ENCODE peak calls at places on chromosomes 5 and 9, in five cellular contexts. G is A549; M is effector memory CD4-positive, alpha-beta T cell; I is thoracic aorta; U is tibial artery. Z is an unnamed sample. For H3K4me1, the result is how much of the 10 kb centered on the place peaks cover.

GRCh38 chr5:11596657-11597071 is 307.6 kb downstream of the CTNND2 start:
- DNase-seq in G (no peak), M (no peak), I (no peak), U (no peak), Z (no peak)

GRCh38 chr9:133115604-133116345 is 5.3 kb downstream of the RALGDS start:
- DNase-seq in G (no peak), M (peak), I (no peak), U (no peak), Z (no peak)

GRCh38 chr9:109012009-109012875 is 1.1 kb downstream of the CTNNAL1 start:
- DNase-seq in G (peak), M (peak), I (peak), U (peak), Z (peak)

GRCh38 chr9:134485653-134486052 is 155.9 kb upstream of the COL5A1 start:
- DNase-seq in G (no peak), M (no peak), I (no peak), U (peak), Z (no peak)

GRCh38 chr5:110104728-110105127 is 415.0 kb downstream of the MAN2A1 start:
- DNase-seq in G (no peak), M (no peak), I (no peak), U (no peak), Z (no peak)

GRCh38 chr5:179907570-179908324 is at the start of gene TBC1D9B:
- DNase-seq in G (peak), M (peak), I (no peak), U (peak), Z (no peak)

GRCh38 chr9:78280982-78281668 is 15.8 kb upstream of the PSAT1 start:
- DNase-seq in G (no peak), M (no peak), I (no peak), U (peak), Z (peak)

GRCh38 chr5:17808566-17808965 is 174.3 kb downstream of the TAF11L14 start:
- DNase-seq in G (no peak), M (no peak), I (no peak), U (no peak), Z (no peak)

GRCh38 chr5:163379298-163380155 is 57.9 kb upstream of the CCNG1 start:
- DNase-seq in G (peak), M (no peak), I (no peak), U (no peak), Z (no peak)

GRCh38 chr9:98375138-98375726 is 119.8 kb upstream of the TBC1D2 start:
- DNase-seq in G (no peak), M (no peak), I (no peak), U (no peak), Z (no peak)

GRCh38 chr5:53406630-53407316 is 73.7 kb upstream of the FST start:
- DNase-seq in G (no peak), M (no peak), I (no peak), U (no peak), Z (no peak)

GRCh38 chr5:14996997-14997396 is 125.4 kb upstream of the ANKH start:
- DNase-seq in G (no peak), M (no peak), I (no peak), U (no peak), Z (no peak)

GRCh38 chr5:31537856-31538255 is 5.8 kb downstream of the C5orf22 start:
- DNase-seq in G (no peak), M (no peak), I (no peak), U (no peak), Z (no peak)

GRCh38 chr5:77326142-77326541 is 115.7 kb downstream of the PDE8B start:
- DNase-seq in G (no peak), M (no peak), I (no peak), U (no peak), Z (no peak)

GRCh38 chr5:40514986-40515385 is 164.7 kb upstream of the PTGER4 start:
- DNase-seq in G (no peak), M (no peak), I (no peak), U (no peak), Z (no peak)

GRCh38 chr5:151051066-151051930 is 29.5 kb downstream of the TNIP1 start:
- DNase-seq in G (peak), M (peak), I (no peak), U (peak), Z (peak)

GRCh38 chr5:116663081-116663480 is 88.5 kb upstream of the SEMA6A start:
- DNase-seq in G (no peak), M (no peak), I (no peak), U (no peak), Z (no peak)

GRCh38 chr9:130428096-130428665 is 16.6 kb upstream of the ASS1 start:
- DNase-seq in G (no peak), M (no peak), I (no peak), U (no peak), Z (no peak)

GRCh38 chr5:143349127-143349526 is 54.4 kb downstream of the NR3C1 start:
- DNase-seq in G (no peak), M (no peak), I (no peak), U (no peak), Z (no peak)

GRCh38 chr9:86230858-86231257 is 28.6 kb downstream of the C9orf153 start:
- DNase-seq in G (no peak), M (no peak), I (no peak), U (no peak), Z (no peak)

GRCh38 chr9:557601-558201 is 283.8 kb upstream of the DMRT1 start:
- DNase-seq in G (peak), M (no peak), I (no peak), U (no peak), Z (no peak)

GRCh38 chr5:150411245-150411979 is 1.3 kb downstream of the CD74 start:
- DNase-seq in G (no peak), M (peak), I (peak), U (no peak), Z (no peak)

GRCh38 chr9:131279927-131280530 is 3.7 kb upstream of the FAM78A start:
- DNase-seq in G (no peak), M (no peak), I (no peak), U (no peak), Z (no peak)

GRCh38 chr5:156329197-156329611 is 2.2 kb downstream of the SGCD start:
- DNase-seq in G (no peak), M (no peak), I (no peak), U (no peak), Z (peak)

GRCh38 chr5:95178046-95178651 is 106.7 kb downstream of the MCTP1 start:
- DNase-seq in G (no peak), M (no peak), I (no peak), U (no peak), Z (no peak)

GRCh38 chr9:3963266-3964019 is 336.4 kb downstream of the GLIS3 start:
- DNase-seq in G (peak), M (no peak), I (no peak), U (no peak), Z (no peak)

GRCh38 chr5:111834926-111835599 is 78.1 kb upstream of the NREP start:
- DNase-seq in G (no peak), M (no peak), I (no peak), U (no peak), Z (no peak)

GRCh38 chr5:106956901-106957300 is 713.8 kb downstream of the EFNA5 start:
- DNase-seq in G (no peak), M (no peak), I (no peak), U (no peak), Z (no peak)

GRCh38 chr9:97470076-97470475 is 31.4 kb upstream of the TMOD1 start:
- DNase-seq in G (no peak), M (no peak), I (no peak), U (no peak), Z (no peak)

GRCh38 chr9:92638621-92639101 is 31.3 kb downstream of the IPPK start:
- DNase-seq in G (no peak), M (no peak), I (no peak), U (no peak), Z (no peak)

GRCh38 chr5:151686673-151687378 is at the start of gene SPARC:
- DNase-seq in G (no peak), M (no peak), I (no peak), U (peak), Z (peak)

GRCh38 chr5:101390317-101390908 is 487.3 kb upstream of the ST8SIA4 start:
- DNase-seq in G (no peak), M (no peak), I (no peak), U (no peak), Z (no peak)

GRCh38 chr9:76701441-76702031 is 62.7 kb upstream of the PCA3 start:
- DNase-seq in G (no peak), M (no peak), I (no peak), U (no peak), Z (no peak)

GRCh38 chr5:135127604-135128240 is 93.7 kb upstream of the PITX1 start:
- DNase-seq in G (peak), M (no peak), I (no peak), U (no peak), Z (no peak)

GRCh38 chr5:147534172-147534951 is 24.5 kb upstream of the DPYSL3 start:
- DNase-seq in G (no peak), M (no peak), I (no peak), U (no peak), Z (no peak)

DNA sequence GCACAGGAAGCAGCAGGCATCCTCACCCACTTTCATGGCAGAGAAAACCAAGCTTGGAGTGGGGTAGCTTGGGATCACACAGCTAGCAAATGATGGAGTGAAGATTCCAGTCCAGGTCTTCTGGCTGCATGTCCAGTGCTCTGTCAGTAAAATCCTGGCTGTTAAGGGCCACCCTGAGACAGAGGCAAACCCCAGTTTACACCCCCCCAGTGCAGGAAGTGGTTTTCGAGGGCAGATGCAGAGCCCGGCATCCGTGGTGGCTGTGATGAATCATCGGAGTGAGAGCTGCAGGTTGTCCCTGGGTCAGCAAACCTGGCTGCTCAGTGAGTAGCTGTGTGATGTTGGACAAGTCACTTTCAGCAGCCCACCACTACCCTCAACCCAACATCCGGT is 115.3 kb downstream of the RGS3 start:
- DNase-seq in G (peak), M (peak), I (no peak), U (no peak), Z (no peak)
- H3K4me1 ChIP-seq in G (under half), M (half or more), I (half or more), U (half or more), Z (half or more)

DNA sequence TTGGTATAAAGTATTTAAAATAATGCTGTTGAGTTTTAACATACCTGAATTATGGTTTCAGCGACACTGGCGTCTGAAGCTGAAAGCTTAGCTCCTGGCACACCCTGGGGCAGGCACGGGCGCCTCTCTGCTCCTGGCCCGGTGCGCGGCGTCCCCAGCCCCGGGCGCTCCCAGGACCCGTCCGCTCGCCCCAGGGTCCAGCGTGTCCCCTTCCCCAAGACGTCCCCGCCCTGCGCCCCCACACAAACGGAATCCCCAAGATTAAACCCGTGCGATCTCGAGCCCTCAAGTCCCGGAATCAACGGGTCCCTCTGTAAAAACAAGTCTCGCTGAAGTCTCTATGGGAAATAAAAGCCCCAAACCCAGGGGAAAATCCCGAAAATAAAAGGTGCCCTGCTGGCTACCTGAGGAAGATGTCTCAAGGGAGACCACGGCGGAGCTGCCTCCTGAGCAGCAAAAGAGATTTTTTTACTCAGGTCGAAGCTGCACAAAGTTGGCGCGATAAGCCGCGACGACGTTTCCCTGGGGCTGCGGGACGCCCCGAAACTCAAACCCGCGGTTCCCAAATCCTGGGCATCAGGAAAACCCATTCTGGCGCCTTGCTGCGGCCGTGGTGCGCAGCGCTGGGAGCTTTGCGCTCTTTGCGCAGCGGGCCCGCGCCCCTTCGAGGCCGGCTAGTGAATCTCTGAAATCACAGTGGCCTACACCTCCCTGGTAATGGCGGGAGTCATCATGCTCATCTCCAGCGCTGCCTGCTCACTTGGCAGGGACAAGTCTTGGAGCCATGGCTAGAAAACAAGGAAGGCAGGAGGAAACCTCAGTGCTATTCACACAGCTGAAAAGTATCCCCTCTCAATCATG is 6.3 kb upstream of the IFNA8 start:
- DNase-seq in G (peak), M (no peak), I (no peak), U (no peak), Z (no peak)
- H3K4me3 ChIP-seq in G (peak), M (no peak), I (peak), U (peak), Z (peak)

DNA sequence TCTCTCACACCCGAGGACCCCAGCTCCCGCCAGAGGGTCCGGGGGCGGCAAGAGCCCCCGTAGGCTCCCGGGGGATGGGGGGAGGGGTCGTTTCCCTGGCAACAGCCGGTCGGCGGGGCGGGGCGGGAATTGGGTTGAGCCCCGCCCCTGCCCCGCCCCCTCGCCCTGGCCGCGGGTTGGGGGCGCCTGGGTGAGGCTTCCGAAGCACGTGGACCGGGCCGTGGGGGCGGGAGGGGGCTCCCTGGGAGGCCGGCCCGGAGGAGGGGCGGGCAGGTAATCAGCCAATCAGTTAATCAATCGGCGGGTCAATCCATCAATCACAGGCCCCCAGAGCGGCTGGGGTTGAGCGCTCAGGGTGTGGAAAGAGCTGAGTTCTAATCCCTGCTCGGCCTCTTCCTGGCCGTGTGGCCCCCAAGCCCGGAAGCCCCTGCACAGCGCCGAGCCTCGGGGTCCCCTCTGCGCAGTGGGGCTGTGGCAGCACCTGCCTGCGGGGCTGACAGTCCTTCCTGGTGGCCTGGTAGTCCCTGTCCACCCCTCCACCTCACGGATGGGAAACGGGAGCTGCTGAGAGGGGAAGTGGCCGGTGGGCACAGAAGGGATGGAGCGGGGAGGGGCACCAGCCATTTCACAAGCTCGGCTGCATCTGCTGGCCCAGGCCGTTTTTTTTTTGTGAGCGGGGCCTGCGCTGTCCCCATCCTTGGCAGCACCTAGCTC is 174.3 kb upstream of the IER5L start:
- DNase-seq in G (no peak), M (no peak), I (no peak), U (no peak), Z (no peak)
- H3K27ac ChIP-seq in G (peak), M (no peak), I (no peak), U (peak), Z (peak)

DNA sequence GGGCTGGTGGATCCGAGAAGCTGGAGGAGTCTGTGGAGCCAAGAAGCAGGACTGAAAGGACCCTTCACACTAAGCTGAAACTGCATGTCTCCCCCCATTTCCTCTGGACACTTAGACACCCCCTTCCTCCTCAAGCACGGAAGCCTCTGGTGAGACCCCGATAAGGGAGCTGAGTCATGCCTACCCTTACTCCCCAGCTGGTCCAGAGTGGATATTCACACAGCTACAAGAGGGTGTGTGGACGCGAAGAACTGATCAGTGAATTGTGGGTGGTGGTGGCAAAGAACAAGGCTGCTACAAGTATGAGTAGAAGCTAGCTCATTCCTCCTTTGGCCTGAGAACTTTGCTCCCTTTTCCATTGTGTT is 4.3 kb downstream of the TLN1 start:
- DNase-seq in G (no peak), M (no peak), I (no peak), U (no peak), Z (no peak)
- H3K4me1 ChIP-seq in G (under half), M (under half), I (under half), U (under half), Z (half or more)

GRCh38 chr9:121744002-121744686 is 92.7 kb downstream of the DAB2IP start:
- DNase-seq in G (peak), M (no peak), I (no peak), U (peak), Z (peak)
- H3K4me3 ChIP-seq in G (peak), M (no peak), I (peak), U (peak), Z (peak)

DNA sequence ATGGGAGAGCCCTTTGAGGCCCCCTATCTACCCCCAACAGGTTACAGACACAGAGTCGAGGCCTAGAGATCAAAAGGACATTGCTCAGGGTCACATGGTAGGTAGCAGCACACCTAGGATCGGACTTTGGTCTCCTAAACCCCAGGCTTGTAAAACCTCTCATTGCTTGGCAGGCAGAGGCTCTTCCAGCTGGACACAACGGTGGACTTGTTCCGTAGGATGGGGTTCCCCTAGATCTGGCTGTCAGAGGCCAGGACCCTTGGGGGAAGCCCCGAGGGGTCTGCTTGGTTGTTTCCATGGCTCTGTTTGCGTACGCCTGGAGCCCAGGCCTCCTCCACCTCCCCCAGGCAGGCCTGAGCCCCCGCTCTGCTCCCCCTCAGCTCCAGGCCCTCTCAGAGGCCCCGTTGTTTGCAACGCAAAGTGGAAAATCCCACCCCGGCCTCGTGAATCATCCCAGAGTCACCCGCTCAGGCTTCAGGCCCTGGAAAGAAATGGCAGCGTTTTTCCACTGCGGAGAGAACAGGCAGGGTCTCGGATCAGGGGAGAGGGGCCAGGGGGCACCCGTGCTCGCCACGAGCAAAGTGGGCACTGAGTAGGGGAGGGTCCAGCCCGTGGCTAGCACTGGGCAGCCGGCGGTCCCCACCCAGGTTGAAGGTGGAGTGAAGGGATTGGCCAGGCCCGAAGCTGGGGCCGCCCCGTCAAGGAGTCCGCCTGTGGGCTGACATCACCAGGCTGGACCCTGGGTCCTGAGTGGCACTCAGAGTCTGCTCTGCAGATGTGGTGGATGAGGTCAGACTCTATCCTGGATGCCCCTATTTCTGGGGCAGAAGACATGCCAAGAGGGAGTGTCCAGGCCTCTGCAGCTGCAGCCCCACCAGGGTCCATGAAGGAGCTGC is 19.8 kb downstream of the COL27A1 start:
- DNase-seq in G (no peak), M (no peak), I (no peak), U (no peak), Z (no peak)
- H3K27ac ChIP-seq in G (peak), M (no peak), I (peak), U (peak), Z (peak)

DNA sequence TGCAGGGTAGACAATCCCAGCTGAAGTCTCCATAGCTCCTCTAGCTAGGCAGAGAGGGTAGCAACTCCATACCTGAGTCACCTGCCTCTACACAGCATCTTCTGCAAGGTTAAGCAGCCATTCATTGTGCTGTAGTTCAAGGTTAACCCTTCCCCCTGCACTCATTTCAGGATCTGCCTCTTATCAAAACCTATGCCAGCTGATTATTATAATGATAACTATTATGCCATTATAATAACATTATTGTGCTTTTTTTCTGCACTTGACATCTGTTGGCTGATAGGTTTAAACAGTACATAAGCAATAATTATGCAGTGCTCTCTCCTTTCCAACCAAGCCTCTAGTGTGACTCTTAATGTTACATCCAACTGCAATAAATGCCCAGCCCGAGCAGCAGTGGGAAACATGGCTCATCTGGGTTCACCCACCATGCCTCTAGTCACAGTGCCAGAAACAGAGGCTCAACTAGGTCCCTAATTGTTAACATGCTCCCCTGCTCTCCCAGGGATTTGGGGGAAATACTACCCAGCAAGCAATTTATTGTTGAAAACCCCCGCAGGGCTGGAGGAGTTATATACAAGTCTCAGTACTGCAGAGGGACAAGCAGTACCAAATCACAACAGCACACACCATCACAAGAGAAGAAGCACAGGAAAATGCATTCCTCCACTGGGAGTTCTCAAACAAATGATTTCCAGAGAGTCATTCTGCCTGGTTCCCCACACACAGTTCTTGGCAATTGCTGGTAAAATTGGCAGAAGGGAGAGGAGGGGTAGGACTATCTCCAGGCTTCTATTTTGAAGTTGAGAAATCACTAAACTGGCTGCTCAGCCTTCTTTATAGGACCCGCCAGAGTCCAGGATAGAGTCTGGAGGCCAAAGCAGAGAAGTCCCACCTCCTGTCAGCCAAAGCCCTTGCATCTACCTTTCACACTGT is 17.1 kb downstream of the SIL1 start:
- DNase-seq in G (no peak), M (no peak), I (no peak), U (no peak), Z (no peak)
- H3K4me1 ChIP-seq in G (under half), M (under half), I (under half), U (under half), Z (half or more)

GRCh38 chr5:39198080-39198479 is 21.3 kb downstream of the FYB1 start:
- DNase-seq in G (peak), M (no peak), I (no peak), U (no peak), Z (no peak)
- H3K4me3 ChIP-seq in G (no peak), M (peak), I (no peak), U (no peak), Z (no peak)